ENCODE peak calls at places on chromosomes 11 and 22, in four cellular contexts. K is H1, I is GM12878, Q is HepG2. P is an unnamed sample.

GRCh38 chr11:1874406-1875092 is 17.1 kb downstream of the PRR33 start:
- DNase-seq in K (no peak), I (no peak), Q (no peak), P (peak)

GRCh38 chr22:46797355-46797754 is 34.9 kb downstream of the TBC1D22A start:
- DNase-seq in K (no peak), I (no peak), Q (peak), P (no peak)

GRCh38 chr11:119319702-119320592 is 3.0 kb upstream of the MCAM start:
- DNase-seq in K (no peak), I (no peak), Q (no peak), P (no peak)

GRCh38 chr22:47593911-47594311 is 831.5 kb downstream of the TBC1D22A start:
- DNase-seq in K (no peak), I (no peak), Q (no peak), P (no peak)

GRCh38 chr11:85752890-85753581 is 57.9 kb downstream of the SYTL2 start:
- DNase-seq in K (no peak), I (no peak), Q (no peak), P (no peak)

GRCh38 chr22:26828311-26828710 is 170.9 kb downstream of the MIAT start:
- DNase-seq in K (no peak), I (no peak), Q (no peak), P (no peak)

GRCh38 chr22:40894417-40894816 is 32.5 kb upstream of the DNAJB7 start:
- DNase-seq in K (no peak), I (no peak), Q (no peak), P (no peak)

GRCh38 chr11:102202972-102203371 is 92.7 kb downstream of the YAP1 start:
- DNase-seq in K (no peak), I (no peak), Q (no peak), P (no peak)

GRCh38 chr11:47078751-47079524 is 97.7 kb downstream of the ARFGAP2 start:
- DNase-seq in K (no peak), I (no peak), Q (no peak), P (no peak)

GRCh38 chr11:40149721-40150120 is 1309.7 kb downstream of the LRRC4C start:
- DNase-seq in K (no peak), I (no peak), Q (no peak), P (no peak)

GRCh38 chr11:118212781-118213565 is 11.8 kb downstream of the JAML start:
- DNase-seq in K (no peak), I (no peak), Q (no peak), P (no peak)

GRCh38 chr11:126282361-126282741 is 542 bp upstream of the TIRAP start:
- DNase-seq in K (peak), I (no peak), Q (peak), P (peak)

GRCh38 chr11:116217006-116217405 is 555.8 kb downstream of the BUD13 start:
- DNase-seq in K (no peak), I (no peak), Q (peak), P (no peak)

GRCh38 chr11:19441752-19442553 is 201.2 kb upstream of the E2F8 start:
- DNase-seq in K (no peak), I (peak), Q (no peak), P (peak)

GRCh38 chr11:119754199-119754598 is 25.2 kb upstream of the NECTIN1 start:
- DNase-seq in K (no peak), I (no peak), Q (no peak), P (no peak)

GRCh38 chr11:16924826-16925494 is 89.3 kb downstream of the PLEKHA7 start:
- DNase-seq in K (peak), I (no peak), Q (peak), P (peak)

GRCh38 chr11:63099555-63099954 is 44.5 kb downstream of the SLC22A24 start:
- DNase-seq in K (no peak), I (no peak), Q (no peak), P (no peak)

GRCh38 chr11:110096369-110096976 is 3.3 kb downstream of the ZC3H12C start:
- DNase-seq in K (no peak), I (no peak), Q (no peak), P (no peak)

GRCh38 chr11:22049276-22049675 is 143.6 kb upstream of the ANO5 start:
- DNase-seq in K (no peak), I (no peak), Q (no peak), P (no peak)

GRCh38 chr11:47433991-47434786 is 8.0 kb upstream of the PSMC3 start:
- DNase-seq in K (no peak), I (no peak), Q (no peak), P (no peak)

GRCh38 chr11:1966531-1966930 is 19.4 kb downstream of the MRPL23 start:
- DNase-seq in K (no peak), I (no peak), Q (no peak), P (no peak)

GRCh38 chr11:69434341-69434960 is 47.0 kb upstream of the LINC01488 start:
- DNase-seq in K (no peak), I (no peak), Q (no peak), P (no peak)

GRCh38 chr11:9078113-9079041 is 13.0 kb downstream of the SCUBE2 start:
- DNase-seq in K (peak), I (no peak), Q (no peak), P (no peak)

GRCh38 chr11:110645253-110645652 is 67.0 kb downstream of the ARHGAP20 start:
- DNase-seq in K (no peak), I (no peak), Q (no peak), P (no peak)

GRCh38 chr11:117986981-117987495 is 844 bp downstream of the IL10RA start:
- DNase-seq in K (no peak), I (peak), Q (no peak), P (no peak)

GRCh38 chr22:33986954-33987353 is 66.7 kb upstream of the LARGE1 start:
- DNase-seq in K (peak), I (no peak), Q (no peak), P (no peak)

GRCh38 chr22:42492323-42492690 is 27.3 kb downstream of the RRP7A start:
- DNase-seq in K (no peak), I (no peak), Q (no peak), P (no peak)

GRCh38 chr11:99171330-99171729 is 150.6 kb downstream of the CNTN5 start:
- DNase-seq in K (no peak), I (no peak), Q (no peak), P (no peak)

GRCh38 chr22:40472036-40472435 is 101.6 kb downstream of the SGSM3 start:
- DNase-seq in K (no peak), I (no peak), Q (no peak), P (no peak)

GRCh38 chr11:103279821-103280220 is 170.6 kb downstream of the DYNC2H1 start:
- DNase-seq in K (no peak), I (no peak), Q (no peak), P (no peak)

GRCh38 chr11:9210922-9211320 is 54.2 kb downstream of the DENND5A start:
- DNase-seq in K (no peak), I (peak), Q (no peak), P (no peak)

GRCh38 chr11:130247289-130247688 is 67.4 kb downstream of the ZBTB44 start:
- DNase-seq in K (no peak), I (no peak), Q (no peak), P (no peak)

GRCh38 chr22:36644333-36644757 is 59.2 kb downstream of the CACNG2 start:
- DNase-seq in K (peak), I (no peak), Q (peak), P (no peak)

GRCh38 chr11:14974723-14975587 is 2.8 kb upstream of the CALCA start:
- DNase-seq in K (peak), I (no peak), Q (peak), P (peak)
- TF ChIP-seq TCF12 in K (no peak), I (no peak), Q (no peak), P (no peak)

DNA sequence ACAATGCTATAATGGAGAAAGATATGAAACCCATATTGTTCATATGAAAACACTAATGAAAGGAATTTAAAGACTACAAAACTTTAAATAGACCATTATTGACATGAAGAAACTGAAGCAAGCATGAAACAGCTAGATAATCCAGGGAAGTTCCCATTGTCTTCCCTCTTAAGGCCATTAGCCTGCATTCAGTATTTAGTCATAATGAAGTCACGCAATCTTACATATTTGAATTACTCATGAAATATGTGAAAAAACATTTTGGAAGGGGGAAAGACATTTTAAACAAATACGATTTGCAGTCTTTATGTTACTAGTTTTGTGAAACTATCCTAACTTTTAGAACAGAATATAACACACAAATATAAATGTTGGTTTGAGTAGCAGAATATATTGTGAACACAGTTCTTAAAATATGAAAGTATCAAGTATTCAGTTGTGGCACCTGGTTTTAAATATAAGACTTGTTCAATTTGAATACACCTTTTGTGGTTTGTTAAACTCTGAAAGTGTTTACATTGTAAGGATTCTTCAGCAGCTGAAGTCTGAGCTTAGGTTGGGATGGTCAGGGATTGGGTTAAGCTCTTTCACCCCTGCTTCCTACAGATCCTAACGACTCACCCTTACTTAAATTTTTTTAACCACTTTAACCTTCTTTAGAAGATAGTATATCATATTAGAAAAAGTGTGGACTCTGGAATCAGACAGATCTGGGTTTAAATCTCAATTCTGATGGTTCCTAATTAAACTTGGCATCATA is 500.3 kb upstream of the TENM4 start:
- DNase-seq in K (no peak), I (no peak), Q (no peak), P (no peak)
- TF ChIP-seq TAF1 in K (no peak), I (no peak), Q (no peak), P (no peak)

DNA sequence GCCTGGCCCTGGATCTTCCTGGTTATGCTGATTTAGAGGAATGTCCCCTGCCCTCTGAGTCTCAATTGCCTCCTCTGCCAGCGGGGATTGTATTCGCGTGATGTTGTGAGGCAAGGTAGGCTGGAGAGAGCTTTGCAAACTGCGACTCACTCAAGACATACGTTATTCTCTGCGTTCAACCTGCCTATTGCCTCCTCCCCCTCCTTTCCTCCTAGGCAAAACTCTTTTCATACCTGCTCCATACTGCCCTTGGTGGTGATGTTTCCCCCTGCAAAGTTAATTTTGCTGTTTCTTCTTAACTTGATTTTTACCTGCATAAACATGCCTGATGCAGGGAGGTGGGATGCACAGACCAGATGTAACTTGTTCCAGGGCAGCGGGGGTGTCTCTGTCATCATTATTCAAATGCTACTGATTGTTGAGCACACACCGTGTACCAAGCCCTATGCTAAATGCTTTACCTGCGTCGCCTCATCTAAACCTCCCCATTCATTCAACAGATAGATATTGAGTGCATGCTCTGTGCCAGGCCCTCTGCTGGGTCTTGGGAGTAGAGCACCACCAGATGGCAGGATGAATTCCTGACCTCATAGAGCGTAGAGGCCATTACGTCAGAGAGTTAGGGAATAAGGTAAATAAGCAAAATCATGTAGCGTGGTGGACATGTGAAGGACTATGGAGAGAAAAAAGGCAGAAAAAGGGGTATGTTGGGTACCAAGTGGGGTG is 29.0 kb downstream of the SGSM1 start:
- DNase-seq in K (peak), I (no peak), Q (peak), P (peak)
- TF ChIP-seq TCF12 in K (no peak), I (no peak), Q (no peak), P (no peak)

GRCh38 chr11:72306186-72306585 is 62.2 kb upstream of the PHOX2A start:
- DNase-seq in K (no peak), I (no peak), Q (no peak), P (no peak)
- TF ChIP-seq TAF1 in K (no peak), I (no peak), Q (no peak), P (no peak)

GRCh38 chr11:35998651-35999050 is 54.8 kb downstream of the LDLRAD3 start:
- DNase-seq in K (no peak), I (no peak), Q (no peak), P (no peak)

GRCh38 chr11:36002196-36002595 is 58.3 kb downstream of the LDLRAD3 start:
- DNase-seq in K (no peak), I (no peak), Q (no peak), P (no peak)

GRCh38 chr11:35997908-35998307 is 54.0 kb downstream of the LDLRAD3 start:
- DNase-seq in K (no peak), I (peak), Q (no peak), P (no peak)

GRCh38 chr11:36002796-36003195 is 58.9 kb downstream of the LDLRAD3 start:
- DNase-seq in K (no peak), I (no peak), Q (no peak), P (no peak)

DNA sequence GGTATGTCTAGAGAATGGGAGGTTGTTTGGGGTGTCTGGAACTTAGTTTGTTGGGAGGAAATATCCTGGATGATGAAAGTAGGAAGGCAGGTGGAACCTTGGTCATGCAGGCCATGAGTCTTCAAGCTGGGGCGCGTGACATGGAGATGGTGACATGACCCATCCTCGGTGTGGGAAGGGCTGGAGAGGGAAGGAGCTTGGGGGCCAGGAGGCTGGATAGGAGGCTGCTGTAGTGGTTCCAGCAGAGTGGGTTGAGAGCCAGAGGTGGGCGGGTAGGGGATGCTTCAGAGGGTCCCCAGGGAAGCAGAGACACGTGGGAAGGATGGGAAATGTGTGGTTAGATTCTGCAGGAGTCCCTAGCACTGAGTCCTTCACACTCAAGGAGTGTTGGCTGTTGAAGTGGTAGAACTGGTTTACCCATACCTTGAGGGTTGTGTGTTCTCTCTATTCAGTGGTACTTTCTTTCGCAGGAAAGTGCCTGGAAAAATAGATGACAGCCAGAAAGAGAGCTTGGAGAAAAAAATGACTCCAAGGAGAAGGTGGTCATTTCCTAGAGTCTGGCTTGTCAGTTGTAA is 56.8 kb downstream of the LDLRAD3 start:
- DNase-seq in K (no peak), I (no peak), Q (no peak), P (no peak)
- TF ChIP-seq TCF12 in K (no peak), I (no peak), Q (no peak), P (no peak)

GRCh38 chr22:30045901-30046715 is 34.2 kb upstream of the HORMAD2 start:
- DNase-seq in K (no peak), I (no peak), Q (no peak), P (no peak)

GRCh38 chr22:30045001-30045887 is 35.0 kb upstream of the HORMAD2 start:
- DNase-seq in K (no peak), I (no peak), Q (no peak), P (no peak)

GRCh38 chr22:30043181-30043580 is 37.1 kb upstream of the HORMAD2 start:
- DNase-seq in K (no peak), I (no peak), Q (no peak), P (no peak)

GRCh38 chr22:30046716-30047363 is 33.4 kb upstream of the HORMAD2 start:
- DNase-seq in K (no peak), I (no peak), Q (no peak), P (no peak)

GRCh38 chr22:30044369-30044768 is 35.9 kb upstream of the HORMAD2 start:
- DNase-seq in K (no peak), I (no peak), Q (peak), P (peak)
- TF ChIP-seq TAF1 in K (no peak), I (no peak), Q (no peak), P (peak)

GRCh38 chr11:45795379-45795778 is 9.6 kb upstream of the SLC35C1 start:
- DNase-seq in K (peak), I (no peak), Q (no peak), P (no peak)
- TF ChIP-seq TCF12 in K (no peak), I (no peak), Q (no peak), P (no peak)

GRCh38 chr22:29801153-29801552 is 34.0 kb downstream of the UQCR10 start:
- DNase-seq in K (no peak), I (no peak), Q (no peak), P (no peak)
- TF ChIP-seq TAF1 in K (no peak), I (no peak), Q (no peak), P (no peak)

P was measured in SK-N-SH.